ENCODE peak calls at places on chromosomes 2 and 18, in seven cellular contexts. P is astrocyte, O is Peyer's patch, N is kidney, W is IMR-90, R is HepG2, C is left ventricle myocardium inferior. F is an unnamed sample.

GRCh38 chr2:241009601-241010530 is 11.4 kb downstream of the SNED1 start:
- DNase-seq in P (peak; percentile 80), O (peak; percentile 54), N (peak; percentile 93), W (peak; percentile 50), R (no peak), C (no peak), F (peak; percentile 59)

GRCh38 chr2:150332378-150332777 is 155.1 kb downstream of the RND3 start:
- DNase-seq in P (no peak), O (no peak), N (no peak), W (no peak), R (no peak), C (no peak), F (no peak)

GRCh38 chr18:75269696-75270095 is 59.1 kb downstream of the TSHZ1 start:
- DNase-seq in P (no peak), O (no peak), N (no peak), W (no peak), R (no peak), C (no peak), F (no peak)

GRCh38 chr2:20226152-20226545 is 1.2 kb upstream of the SDC1 start:
- DNase-seq in P (no peak), O (no peak), N (peak; percentile 46), W (no peak), R (no peak), C (no peak), F (no peak)

GRCh38 chr2:238407566-238407965 is 19.2 kb upstream of the ASB1 start:
- DNase-seq in P (no peak), O (no peak), N (no peak), W (no peak), R (no peak), C (no peak), F (no peak)

GRCh38 chr2:234633581-234634230 is 136.8 kb upstream of the ARL4C start:
- DNase-seq in P (no peak), O (no peak), N (no peak), W (no peak), R (no peak), C (no peak), F (no peak)

GRCh38 chr18:6370886-6371635 is 43.6 kb downstream of the L3MBTL4 start:
- DNase-seq in P (no peak), O (no peak), N (peak; percentile 86), W (no peak), R (peak; percentile 86), C (no peak), F (no peak)

GRCh38 chr2:43225788-43226557 is 433 bp downstream of the ZFP36L2 start:
- DNase-seq in P (peak; percentile 58), O (peak; percentile 86), N (peak; percentile 94), W (peak; percentile 68), R (peak; percentile 77), C (peak; percentile 75), F (peak; percentile 83)

GRCh38 chr18:38940863-38941531 is 1375.4 kb upstream of the CELF4 start:
- DNase-seq in P (peak; percentile 57), O (no peak), N (no peak), W (peak; percentile 53), R (peak; percentile 57), C (no peak), F (peak; percentile 4)

GRCh38 chr2:85579266-85579935 is 2.0 kb downstream of the VAMP8 start:
- DNase-seq in P (no peak), O (no peak), N (no peak), W (no peak), R (no peak), C (no peak), F (no peak)

GRCh38 chr2:85575739-85576138 is 1.6 kb upstream of the VAMP8 start:
- DNase-seq in P (no peak), O (no peak), N (no peak), W (no peak), R (no peak), C (no peak), F (no peak)

GRCh38 chr2:85578243-85579180 is 1.1 kb downstream of the VAMP8 start:
- DNase-seq in P (no peak), O (peak; percentile 61), N (peak; percentile 85), W (no peak), R (no peak), C (peak; percentile 56), F (peak; percentile 80)

GRCh38 chr2:85577063-85577385 is 362 bp upstream of the VAMP8 start:
- DNase-seq in P (no peak), O (no peak), N (no peak), W (no peak), R (no peak), C (no peak), F (no peak)

DNA sequence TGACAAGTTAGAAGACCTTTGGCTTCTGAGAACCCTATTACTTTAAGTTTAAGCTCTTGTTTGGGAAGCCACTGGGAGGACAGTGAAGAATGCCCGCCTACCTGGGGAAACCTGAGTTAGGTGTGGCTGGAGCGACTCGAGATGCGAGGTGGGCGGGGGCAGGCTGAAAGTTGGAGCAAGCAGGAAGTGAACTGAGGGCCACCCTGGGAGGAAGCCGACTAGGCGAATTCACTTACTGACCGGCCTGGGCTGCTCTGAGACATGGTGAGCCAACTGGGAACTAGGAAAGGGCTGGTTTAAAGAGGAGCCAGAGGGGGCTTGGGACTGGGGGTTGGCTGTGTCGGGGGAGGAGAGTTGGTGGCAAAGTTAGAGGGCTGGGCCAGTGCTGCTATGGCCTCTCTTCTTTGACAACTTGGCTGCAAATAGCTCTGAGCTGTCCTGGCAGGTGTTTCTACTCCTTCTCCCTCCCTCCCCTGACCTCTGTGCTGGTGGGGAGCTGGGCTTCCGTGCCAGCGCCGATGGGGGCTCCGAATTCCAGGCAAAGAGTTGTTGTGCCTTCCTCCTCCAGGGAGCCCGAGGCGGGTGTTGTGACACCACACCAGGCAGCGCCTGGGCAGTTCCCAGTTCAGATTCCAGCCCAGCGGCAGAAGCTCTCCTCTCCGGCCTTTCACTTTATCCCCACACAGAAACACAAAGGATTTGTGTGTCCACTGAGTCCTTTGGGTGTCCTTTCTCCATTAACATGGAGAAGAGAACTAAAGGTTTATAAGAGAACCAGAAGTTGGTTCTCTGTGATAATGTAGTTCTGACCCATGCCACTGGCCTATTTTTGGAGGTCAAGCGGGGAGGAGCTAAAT is at the start of gene VAMP8:
- DNase-seq in P (no peak), O (peak; percentile 91), N (peak; percentile 92), W (no peak), R (peak; percentile 44), C (no peak), F (peak; percentile 89)
- H3K4me3 ChIP-seq in P (no peak within 1 kb of the TSS), O (peak within 1 kb of the TSS; percentile 55), N (peak within 1 kb of the TSS; percentile 65), W (no peak within 1 kb of the TSS), R (peak within 1 kb of the TSS; percentile 90), C (peak within 1 kb of the TSS; percentile 47), F (peak within 1 kb of the TSS; percentile 37)

DNA sequence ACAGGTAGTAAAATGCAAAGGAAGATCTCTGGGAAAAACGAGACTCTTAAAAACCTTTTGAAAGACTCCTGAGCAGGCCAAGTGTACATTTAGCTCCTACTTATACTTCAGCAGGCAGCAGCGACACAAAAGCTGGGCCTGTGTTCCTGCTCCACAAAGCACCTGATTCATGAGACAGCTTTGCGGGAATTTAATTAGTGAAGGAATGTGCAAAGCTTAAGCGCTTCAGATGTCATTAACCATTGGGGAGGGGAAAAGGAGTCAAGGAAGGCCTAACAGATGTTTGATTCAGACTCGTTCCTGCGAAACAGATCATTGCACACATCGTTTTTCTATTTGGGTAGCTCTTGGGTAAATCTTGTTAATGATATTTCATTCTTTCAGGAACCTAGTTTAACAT is 125.8 kb downstream of the MAIP1 start:
- DNase-seq in P (peak; percentile 23), O (no peak), N (no peak), W (no peak), R (no peak), C (no peak), F (no peak)
- H3K4me1 ChIP-seq in P (peaks cover 5% of the 10 kb centered on the region), O (no peaks in the 10 kb centered on the region), N (no peaks in the 10 kb centered on the region), W (peaks cover 8% of the 10 kb centered on the region), R (peaks cover 20% of the 10 kb centered on the region), C (peaks cover 9% of the 10 kb centered on the region), F (no peaks in the 10 kb centered on the region)

DNA sequence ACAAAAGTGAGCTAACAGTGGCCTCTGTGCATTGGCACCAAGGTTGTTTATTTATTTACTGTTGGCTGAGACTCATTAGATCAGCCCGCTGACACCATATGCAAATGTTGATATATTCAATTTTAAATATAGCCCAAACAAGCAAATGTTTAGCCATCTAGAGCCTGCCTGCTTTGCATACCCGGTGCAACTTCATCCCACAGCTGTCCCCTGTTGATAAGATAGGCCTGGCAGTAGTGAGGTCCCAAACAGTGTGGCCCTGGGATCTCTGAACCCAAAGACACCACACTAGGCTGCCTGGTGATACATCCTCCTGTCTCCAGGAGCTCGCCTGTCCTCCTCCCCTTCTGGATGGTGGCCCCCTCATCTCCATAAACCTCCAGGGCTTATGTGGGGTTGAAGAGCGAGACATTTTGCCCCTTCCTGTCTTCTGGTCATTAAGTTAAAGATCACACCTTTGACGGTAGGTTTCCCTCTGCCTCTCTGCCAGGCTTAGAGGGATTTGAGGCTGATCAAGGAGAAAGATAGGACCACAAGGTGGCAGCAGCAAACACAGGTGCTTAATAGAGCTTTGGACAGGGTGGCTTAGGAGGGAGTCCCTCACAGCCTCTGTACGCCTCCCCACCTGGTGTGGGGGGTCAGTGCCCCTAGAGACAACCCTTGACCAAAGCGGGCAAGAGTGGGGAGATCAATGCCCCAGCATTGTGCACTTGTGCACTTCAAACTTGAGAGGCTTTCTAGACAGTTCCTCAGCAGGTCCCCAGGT is 23.7 kb upstream of the MYO5B start:
- DNase-seq in P (peak; percentile 10), O (no peak), N (no peak), W (peak; percentile 14), R (peak; percentile 45), C (no peak), F (peak; percentile 83)
- TF ChIP-seq CTCF in P (peak; percentile 14), O (peak; percentile 57), N (peak; percentile 35), W (peak; percentile 21), R (peak; percentile 70), C (peak; percentile 51), F (no peak)

GRCh38 chr2:161426788-161427412 is 10.8 kb downstream of the TBR1 start:
- DNase-seq in P (no peak), O (no peak), N (no peak), W (peak; percentile 43), R (no peak), C (no peak), F (no peak)
- H3K4me3 ChIP-seq in P (peak overlapping the region; percentile 48), O (peak overlapping the region; percentile 40), N (no peak overlapping the region), W (peak overlapping the region; percentile 4), R (no peak overlapping the region), C (peak overlapping the region; percentile 42), F (no peak overlapping the region)

F was measured in mucosa of descending colon.